ENCODE peak calls at places on chromosomes 2 and 18, in eight cellular contexts. One of them, this sample, is unnamed.
A peak's percentile ranks its signal among the peaks of the same experiment; 100 is the strongest.

GRCh38 chr2:70887550-70888229 is 48.0 kb upstream of the ATP6V1B1 start:
- DNase-seq in lung: no peak
- DNase-seq in fibroblast of lung: no peak
- DNase-seq in brain microvascular endothelial cell: no peak
- DNase-seq in DND-41: no peak
- DNase-seq in CD4-positive, alpha-beta T cell: no peak
- DNase-seq in HepG2: no peak
- DNase-seq in IMR-90: no peak
- DNase-seq in this sample: no peak

GRCh38 chr2:179125404-179125803 is 75.5 kb upstream of the CCDC141 start:
- DNase-seq in lung: no peak
- DNase-seq in fibroblast of lung: no peak
- DNase-seq in brain microvascular endothelial cell: no peak
- DNase-seq in DND-41: no peak
- DNase-seq in CD4-positive, alpha-beta T cell: no peak
- DNase-seq in HepG2: no peak
- DNase-seq in IMR-90: no peak
- DNase-seq in this sample: no peak

GRCh38 chr2:105417789-105418475 is 19.1 kb upstream of the FHL2 start:
- DNase-seq in lung: no peak
- DNase-seq in fibroblast of lung: peak; percentile 63
- DNase-seq in brain microvascular endothelial cell: no peak
- DNase-seq in DND-41: no peak
- DNase-seq in CD4-positive, alpha-beta T cell: no peak
- DNase-seq in HepG2: no peak
- DNase-seq in IMR-90: peak; percentile 56
- DNase-seq in this sample: no peak

GRCh38 chr2:168156661-168157060 is 90.7 kb downstream of the STK39 start:
- DNase-seq in lung: no peak
- DNase-seq in fibroblast of lung: no peak
- DNase-seq in brain microvascular endothelial cell: peak; percentile 60
- DNase-seq in DND-41: no peak
- DNase-seq in CD4-positive, alpha-beta T cell: no peak
- DNase-seq in HepG2: no peak
- DNase-seq in IMR-90: peak; percentile 48
- DNase-seq in this sample: no peak

GRCh38 chr2:232013701-232014353 is 52.3 kb downstream of the DIS3L2 start:
- DNase-seq in lung: no peak
- DNase-seq in fibroblast of lung: peak; percentile 92
- DNase-seq in brain microvascular endothelial cell: peak; percentile 92
- DNase-seq in DND-41: no peak
- DNase-seq in CD4-positive, alpha-beta T cell: no peak
- DNase-seq in HepG2: no peak
- DNase-seq in IMR-90: peak; percentile 97
- DNase-seq in this sample: no peak

GRCh38 chr18:45967007-45967706 is at the start of gene EPG5:
- DNase-seq in lung: peak; percentile 97
- DNase-seq in fibroblast of lung: peak; percentile 95
- DNase-seq in brain microvascular endothelial cell: peak; percentile 97
- DNase-seq in DND-41: peak; percentile 94
- DNase-seq in CD4-positive, alpha-beta T cell: peak; percentile 89
- DNase-seq in HepG2: peak; percentile 93
- DNase-seq in IMR-90: peak; percentile 95
- DNase-seq in this sample: peak; percentile 88

GRCh38 chr2:150698016-150698661 is 210.7 kb upstream of the RND3 start:
- DNase-seq in lung: no peak
- DNase-seq in fibroblast of lung: peak; percentile 49
- DNase-seq in brain microvascular endothelial cell: no peak
- DNase-seq in DND-41: no peak
- DNase-seq in CD4-positive, alpha-beta T cell: no peak
- DNase-seq in HepG2: no peak
- DNase-seq in IMR-90: peak; percentile 58
- DNase-seq in this sample: no peak

GRCh38 chr2:77590298-77590917 is 68.2 kb upstream of the LRRTM4 start:
- DNase-seq in lung: no peak
- DNase-seq in fibroblast of lung: no peak
- DNase-seq in brain microvascular endothelial cell: no peak
- DNase-seq in DND-41: no peak
- DNase-seq in CD4-positive, alpha-beta T cell: no peak
- DNase-seq in HepG2: no peak
- DNase-seq in IMR-90: no peak
- DNase-seq in this sample: no peak

GRCh38 chr2:86695053-86695691 is 24.9 kb upstream of the RMND5A start:
- DNase-seq in lung: no peak
- DNase-seq in fibroblast of lung: no peak
- DNase-seq in brain microvascular endothelial cell: no peak
- DNase-seq in DND-41: no peak
- DNase-seq in CD4-positive, alpha-beta T cell: no peak
- DNase-seq in HepG2: peak; percentile 69
- DNase-seq in IMR-90: peak; percentile 10
- DNase-seq in this sample: no peak

DNA sequence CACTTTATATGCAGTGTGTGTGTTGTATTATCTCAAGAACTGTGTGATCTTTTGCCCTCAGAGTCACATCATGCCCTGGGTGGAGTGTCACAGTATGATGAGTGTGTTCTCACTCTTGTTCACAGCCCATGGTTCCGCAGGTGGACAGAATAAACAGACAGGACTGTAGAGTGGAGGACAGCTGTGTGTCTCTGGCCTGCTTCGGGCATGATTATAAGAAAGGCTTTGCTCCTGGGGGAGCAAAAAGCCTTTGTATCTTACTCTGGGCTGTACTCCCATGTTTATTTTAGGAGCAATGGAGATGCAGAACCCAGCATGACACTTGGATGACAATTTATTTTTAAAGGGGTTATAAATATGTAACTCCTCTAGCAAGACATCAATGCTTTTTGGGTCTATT is 371.7 kb upstream of the MEX3C start:
- DNase-seq in lung: no peak
- DNase-seq in fibroblast of lung: no peak
- DNase-seq in brain microvascular endothelial cell: no peak
- DNase-seq in DND-41: no peak
- DNase-seq in CD4-positive, alpha-beta T cell: no peak
- DNase-seq in HepG2: no peak
- DNase-seq in IMR-90: no peak
- DNase-seq in this sample: no peak
- H3K27ac ChIP-seq in lung: no peak overlapping the region
- H3K27ac ChIP-seq in fibroblast of lung: no peak overlapping the region
- H3K27ac ChIP-seq in brain microvascular endothelial cell: no peak overlapping the region
- H3K27ac ChIP-seq in DND-41: no peak overlapping the region
- H3K27ac ChIP-seq in CD4-positive, alpha-beta T cell: no peak overlapping the region
- H3K27ac ChIP-seq in HepG2: no peak overlapping the region
- H3K27ac ChIP-seq in IMR-90: no peak overlapping the region
- H3K27ac ChIP-seq in this sample: no peak overlapping the region

GRCh38 chr2:27020337-27020948 is 12.3 kb upstream of the TMEM214 start:
- DNase-seq in lung: no peak
- DNase-seq in fibroblast of lung: peak; percentile 88
- DNase-seq in brain microvascular endothelial cell: no peak
- DNase-seq in DND-41: no peak
- DNase-seq in CD4-positive, alpha-beta T cell: no peak
- DNase-seq in HepG2: no peak
- DNase-seq in IMR-90: no peak
- DNase-seq in this sample: no peak

GRCh38 chr2:27023740-27024139 is 9.0 kb upstream of the TMEM214 start:
- DNase-seq in lung: no peak
- DNase-seq in fibroblast of lung: no peak
- DNase-seq in brain microvascular endothelial cell: no peak
- DNase-seq in DND-41: no peak
- DNase-seq in CD4-positive, alpha-beta T cell: no peak
- DNase-seq in HepG2: no peak
- DNase-seq in IMR-90: no peak
- DNase-seq in this sample: no peak

GRCh38 chr2:27019459-27020336 is 13.1 kb upstream of the TMEM214 start:
- DNase-seq in lung: no peak
- DNase-seq in fibroblast of lung: no peak
- DNase-seq in brain microvascular endothelial cell: no peak
- DNase-seq in DND-41: no peak
- DNase-seq in CD4-positive, alpha-beta T cell: no peak
- DNase-seq in HepG2: no peak
- DNase-seq in IMR-90: no peak
- DNase-seq in this sample: no peak

GRCh38 chr2:27024188-27024587 is 8.6 kb upstream of the TMEM214 start:
- DNase-seq in lung: no peak
- DNase-seq in fibroblast of lung: no peak
- DNase-seq in brain microvascular endothelial cell: no peak
- DNase-seq in DND-41: no peak
- DNase-seq in CD4-positive, alpha-beta T cell: no peak
- DNase-seq in HepG2: no peak
- DNase-seq in IMR-90: no peak
- DNase-seq in this sample: no peak

DNA sequence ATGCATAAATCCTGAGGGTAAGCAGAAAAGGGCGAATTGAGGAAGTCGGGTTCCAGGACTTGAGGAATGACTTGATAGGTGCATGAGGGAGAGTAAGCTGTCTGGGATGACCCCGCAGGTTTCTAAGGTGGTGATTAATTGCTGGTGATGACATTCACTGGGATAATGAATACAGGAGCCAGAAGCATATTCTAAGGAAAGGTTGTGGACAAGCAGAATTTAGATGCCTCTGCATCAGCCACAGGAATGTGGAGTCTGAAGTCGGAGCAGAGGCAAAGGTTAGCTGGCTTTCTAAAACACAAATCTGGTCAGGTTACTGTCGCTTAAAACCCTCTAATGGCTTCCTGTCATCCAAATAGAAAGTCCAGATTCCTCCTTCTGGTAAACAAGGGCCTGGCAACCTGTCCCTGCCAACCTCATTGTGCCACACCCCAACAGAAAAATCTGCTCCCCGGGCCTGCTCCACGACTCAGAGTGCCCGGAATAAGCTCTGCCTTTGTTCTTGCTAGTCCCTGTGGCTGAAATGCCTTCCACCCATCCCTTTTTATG is 11.4 kb upstream of the TMEM214 start:
- DNase-seq in lung: no peak
- DNase-seq in fibroblast of lung: no peak
- DNase-seq in brain microvascular endothelial cell: no peak
- DNase-seq in DND-41: no peak
- DNase-seq in CD4-positive, alpha-beta T cell: no peak
- DNase-seq in HepG2: peak; percentile 28
- DNase-seq in IMR-90: no peak
- DNase-seq in this sample: no peak
- H3K27ac ChIP-seq in lung: peak overlapping the region; percentile 27
- H3K27ac ChIP-seq in fibroblast of lung: no peak overlapping the region
- H3K27ac ChIP-seq in brain microvascular endothelial cell: no peak overlapping the region
- H3K27ac ChIP-seq in DND-41: no peak overlapping the region
- H3K27ac ChIP-seq in CD4-positive, alpha-beta T cell: no peak overlapping the region
- H3K27ac ChIP-seq in HepG2: no peak overlapping the region
- H3K27ac ChIP-seq in IMR-90: no peak overlapping the region
- H3K27ac ChIP-seq in this sample: no peak overlapping the region

DNA sequence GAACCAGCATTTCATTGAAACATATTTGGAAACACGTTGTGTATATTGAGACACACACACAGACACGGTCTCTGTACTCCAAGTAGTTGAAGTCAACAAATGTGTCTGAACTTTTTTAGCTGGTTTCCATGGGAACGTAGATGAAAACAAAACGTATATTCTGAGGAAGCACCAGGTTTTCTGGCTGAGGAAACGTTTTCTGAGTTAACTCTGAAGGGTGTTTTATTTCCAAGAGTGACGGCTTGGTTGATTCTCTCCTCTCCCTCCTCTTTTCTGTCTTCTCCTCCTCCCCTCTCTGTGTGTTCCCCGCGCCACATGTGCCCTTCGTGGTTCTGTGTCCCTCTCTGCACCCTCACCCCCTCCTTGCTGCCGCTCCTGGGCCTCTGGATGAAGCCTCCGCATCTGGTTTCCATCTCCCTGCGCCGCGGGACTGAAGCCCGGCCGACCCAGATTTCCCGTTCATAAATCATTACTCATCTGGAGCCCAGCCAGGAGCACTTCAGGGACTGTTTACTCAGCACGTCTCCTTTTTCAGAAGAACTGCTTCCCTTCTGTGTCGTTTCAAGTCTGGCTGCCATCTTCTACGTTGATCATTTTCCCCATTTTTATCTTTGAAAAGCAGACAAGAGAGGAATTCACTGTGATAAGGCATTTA is 122.7 kb downstream of the COL6A3 start:
- DNase-seq in lung: peak; percentile 95
- DNase-seq in fibroblast of lung: peak; percentile 99
- DNase-seq in brain microvascular endothelial cell: peak; percentile 99
- DNase-seq in DND-41: no peak
- DNase-seq in CD4-positive, alpha-beta T cell: no peak
- DNase-seq in HepG2: peak; percentile 63
- DNase-seq in IMR-90: peak; percentile 98
- DNase-seq in this sample: no peak
- H3K27ac ChIP-seq in lung: peak overlapping the region; percentile 95
- H3K27ac ChIP-seq in fibroblast of lung: peak overlapping the region; percentile 91
- H3K27ac ChIP-seq in brain microvascular endothelial cell: peak overlapping the region; percentile 96
- H3K27ac ChIP-seq in DND-41: no peak overlapping the region
- H3K27ac ChIP-seq in CD4-positive, alpha-beta T cell: no peak overlapping the region
- H3K27ac ChIP-seq in HepG2: no peak overlapping the region
- H3K27ac ChIP-seq in IMR-90: peak overlapping the region; percentile 96
- H3K27ac ChIP-seq in this sample: no peak overlapping the region

GRCh38 chr2:223894968-223895367 is 50.2 kb downstream of the WDFY1 start:
- DNase-seq in lung: no peak
- DNase-seq in fibroblast of lung: no peak
- DNase-seq in brain microvascular endothelial cell: no peak
- DNase-seq in DND-41: no peak
- DNase-seq in CD4-positive, alpha-beta T cell: no peak
- DNase-seq in HepG2: peak; percentile 20
- DNase-seq in IMR-90: no peak
- DNase-seq in this sample: no peak

GRCh38 chr2:223896751-223897320 is 48.3 kb downstream of the WDFY1 start:
- DNase-seq in lung: no peak
- DNase-seq in fibroblast of lung: peak; percentile 21
- DNase-seq in brain microvascular endothelial cell: peak; percentile 25
- DNase-seq in DND-41: no peak
- DNase-seq in CD4-positive, alpha-beta T cell: no peak
- DNase-seq in HepG2: no peak
- DNase-seq in IMR-90: peak; percentile 12
- DNase-seq in this sample: no peak

GRCh38 chr2:223900531-223900930 is 44.6 kb downstream of the WDFY1 start:
- DNase-seq in lung: no peak
- DNase-seq in fibroblast of lung: no peak
- DNase-seq in brain microvascular endothelial cell: no peak
- DNase-seq in DND-41: no peak
- DNase-seq in CD4-positive, alpha-beta T cell: no peak
- DNase-seq in HepG2: no peak
- DNase-seq in IMR-90: no peak
- DNase-seq in this sample: no peak

GRCh38 chr2:223900066-223900465 is 45.1 kb downstream of the WDFY1 start:
- DNase-seq in lung: no peak
- DNase-seq in fibroblast of lung: no peak
- DNase-seq in brain microvascular endothelial cell: no peak
- DNase-seq in DND-41: no peak
- DNase-seq in CD4-positive, alpha-beta T cell: no peak
- DNase-seq in HepG2: no peak
- DNase-seq in IMR-90: no peak
- DNase-seq in this sample: no peak

DNA sequence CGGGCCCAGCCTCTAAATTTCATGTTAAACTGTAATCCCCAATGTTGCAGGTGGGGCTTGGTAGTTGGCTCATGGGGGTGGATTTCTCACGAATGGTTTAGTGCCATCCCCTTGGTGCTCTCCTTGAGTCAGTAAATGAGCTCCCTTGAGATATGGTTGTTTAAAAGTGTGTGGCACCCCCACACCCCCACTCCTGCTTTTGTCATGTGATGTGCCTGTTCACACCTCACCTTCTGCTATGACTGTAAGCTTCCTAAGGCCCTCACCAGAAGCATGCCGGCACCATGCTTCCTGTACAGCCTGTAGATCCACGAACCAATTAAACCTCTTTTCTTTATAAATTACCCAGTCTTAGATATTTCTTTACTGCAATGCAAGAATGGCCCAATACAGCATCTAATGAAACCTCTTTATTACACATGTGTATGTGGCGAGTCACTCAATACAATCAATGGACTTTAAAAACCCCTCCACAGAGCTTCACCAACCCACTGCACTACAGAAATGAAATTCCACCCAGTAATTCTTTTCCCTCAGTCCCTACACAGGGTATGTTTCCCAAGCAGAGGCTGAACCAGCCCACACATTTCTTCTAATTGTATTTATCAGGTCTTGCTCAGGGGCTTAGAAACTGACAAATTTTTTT is 47.3 kb downstream of the WDFY1 start:
- DNase-seq in lung: no peak
- DNase-seq in fibroblast of lung: no peak
- DNase-seq in brain microvascular endothelial cell: no peak
- DNase-seq in DND-41: no peak
- DNase-seq in CD4-positive, alpha-beta T cell: no peak
- DNase-seq in HepG2: no peak
- DNase-seq in IMR-90: no peak
- DNase-seq in this sample: no peak
- H3K27ac ChIP-seq in lung: no peak overlapping the region
- H3K27ac ChIP-seq in fibroblast of lung: no peak overlapping the region
- H3K27ac ChIP-seq in brain microvascular endothelial cell: no peak overlapping the region
- H3K27ac ChIP-seq in DND-41: no peak overlapping the region
- H3K27ac ChIP-seq in CD4-positive, alpha-beta T cell: no peak overlapping the region
- H3K27ac ChIP-seq in HepG2: no peak overlapping the region
- H3K27ac ChIP-seq in IMR-90: no peak overlapping the region
- H3K27ac ChIP-seq in this sample: no peak overlapping the region